ENCODE peak calls at places on chromosomes 2 and 18, in six cellular contexts. M, L, W, C, P and F are unnamed samples.

GRCh38 chr2:40304340-40304739 is 147.6 kb downstream of the SLC8A1 start:
- DNase-seq in M (no peak), L (no peak), W (no peak), C (no peak), P (no peak), F (no peak)

GRCh38 chr18:78238404-78239089 is 741.1 kb upstream of the SALL3 start:
- DNase-seq in M (no peak), L (no peak), W (no peak), C (no peak), P (no peak), F (no peak)

GRCh38 chr2:224584768-224585204 is 377 bp downstream of the CUL3 start:
- DNase-seq in M (peak), L (no peak), W (peak), C (no peak), P (peak), F (no peak)

GRCh38 chr2:224412064-224412921 is 10.4 kb upstream of the FAM124B start:
- DNase-seq in M (no peak), L (no peak), W (no peak), C (peak), P (no peak), F (no peak)

GRCh38 chr2:61275575-61276184 is 113.7 kb downstream of the C2orf74 start:
- DNase-seq in M (no peak), L (no peak), W (no peak), C (no peak), P (no peak), F (no peak)

GRCh38 chr2:80365762-80366161 is 61.2 kb upstream of the LRRTM1 start:
- DNase-seq in M (no peak), L (no peak), W (no peak), C (no peak), P (no peak), F (no peak)

GRCh38 chr2:120350801-120351324 is 4.9 kb downstream of the INHBB start:
- DNase-seq in M (no peak), L (no peak), W (no peak), C (no peak), P (no peak), F (no peak)

GRCh38 chr18:46062781-46063180 is 9.3 kb downstream of the PSTPIP2 start:
- DNase-seq in M (no peak), L (no peak), W (no peak), C (no peak), P (no peak), F (no peak)

GRCh38 chr2:129252781-129253460 is 726.5 kb upstream of the RAB6C start:
- DNase-seq in M (no peak), L (no peak), W (no peak), C (no peak), P (no peak), F (no peak)

GRCh38 chr2:129256642-129257041 is 722.8 kb upstream of the RAB6C start:
- DNase-seq in M (no peak), L (no peak), W (no peak), C (no peak), P (no peak), F (no peak)

GRCh38 chr2:129254718-129255117 is 724.7 kb upstream of the RAB6C start:
- DNase-seq in M (no peak), L (no peak), W (no peak), C (no peak), P (no peak), F (no peak)

GRCh38 chr2:129255610-129256313 is 723.7 kb upstream of the RAB6C start:
- DNase-seq in M (no peak), L (no peak), W (no peak), C (no peak), P (no peak), F (no peak)

DNA sequence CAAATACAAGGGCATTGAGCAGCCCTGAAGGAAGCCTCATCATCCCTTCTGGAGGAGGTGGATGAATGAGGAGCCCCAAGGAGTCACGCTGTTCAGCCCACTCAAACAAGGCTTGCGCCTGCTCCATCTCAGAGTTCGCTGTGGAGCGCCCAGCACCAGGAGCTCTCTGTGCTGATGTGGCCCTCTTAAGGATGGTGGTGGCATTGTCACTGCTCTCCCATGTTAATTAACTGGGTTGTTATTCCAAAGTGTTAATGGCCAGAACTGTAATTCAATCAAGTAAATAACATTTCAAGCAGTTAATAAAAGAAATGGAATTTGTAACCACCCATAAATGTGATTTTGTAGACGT is 726.0 kb upstream of the RAB6C start:
- DNase-seq in M (no peak), L (no peak), W (no peak), C (no peak), P (no peak), F (no peak)
- TF ChIP-seq CTCF in M (no peak), L (peak), W (peak), C (no peak), P (no peak), F (peak)

GRCh38 chr18:47247036-47247832 is 4.2 kb downstream of the SKOR2 start:
- DNase-seq in M (no peak), L (no peak), W (no peak), C (no peak), P (no peak), F (no peak)

GRCh38 chr18:47249602-47250001 is 1.9 kb downstream of the SKOR2 start:
- DNase-seq in M (no peak), L (no peak), W (no peak), C (no peak), P (no peak), F (no peak)

GRCh38 chr18:47246027-47246971 is 5.2 kb downstream of the SKOR2 start:
- DNase-seq in M (no peak), L (no peak), W (no peak), C (no peak), P (no peak), F (no peak)

GRCh38 chr18:47248610-47249343 is 2.7 kb downstream of the SKOR2 start:
- DNase-seq in M (no peak), L (no peak), W (no peak), C (no peak), P (no peak), F (no peak)

GRCh38 chr18:47247833-47248609 is 3.4 kb downstream of the SKOR2 start:
- DNase-seq in M (no peak), L (no peak), W (no peak), C (no peak), P (no peak), F (no peak)
- H3K4me3 ChIP-seq in M (no peak), L (no peak), W (no peak), C (no peak), P (peak), F (no peak)

GRCh38 chr2:141468746-141469145 is 662.1 kb downstream of the LRP1B start:
- DNase-seq in M (no peak), L (no peak), W (no peak), C (no peak), P (no peak), F (no peak)
- TF ChIP-seq POLR2A in M (no peak), L (no peak), W (no peak), C (no peak), P (no peak), F (no peak)

GRCh38 chr2:144513388-144514100 is 6.4 kb downstream of the ZEB2 start:
- DNase-seq in M (no peak), L (no peak), W (no peak), C (peak), P (no peak), F (no peak)

GRCh38 chr2:144510206-144510991 is 9.5 kb downstream of the ZEB2 start:
- DNase-seq in M (peak), L (peak), W (no peak), C (peak), P (no peak), F (no peak)

GRCh38 chr2:144511222-144511855 is 8.6 kb downstream of the ZEB2 start:
- DNase-seq in M (no peak), L (no peak), W (no peak), C (no peak), P (no peak), F (no peak)

GRCh38 chr2:144512421-144513272 is 7.3 kb downstream of the ZEB2 start:
- DNase-seq in M (no peak), L (no peak), W (no peak), C (no peak), P (no peak), F (no peak)

DNA sequence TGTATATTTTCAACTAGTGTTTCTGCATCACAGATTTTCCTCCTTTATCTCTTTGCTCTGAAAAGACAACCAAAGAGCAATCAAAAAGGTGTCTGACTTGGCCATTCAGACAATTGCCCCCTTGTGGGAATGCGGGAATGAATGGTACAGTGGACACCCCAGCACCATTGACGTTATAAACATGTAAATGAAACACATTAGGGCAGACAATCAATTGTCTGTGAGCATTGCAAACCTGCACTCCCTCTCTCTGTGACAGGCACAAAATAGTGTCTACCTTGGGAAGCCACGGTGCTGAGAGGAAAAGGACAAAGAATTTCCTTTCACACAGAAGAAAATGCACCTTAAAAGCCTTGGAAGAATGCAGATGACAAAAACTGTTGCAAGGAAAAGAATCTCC is 8.0 kb downstream of the ZEB2 start:
- DNase-seq in M (no peak), L (no peak), W (no peak), C (no peak), P (no peak), F (no peak)
- TF ChIP-seq CTCF in M (no peak), L (no peak), W (no peak), C (no peak), P (no peak), F (no peak)

DNA sequence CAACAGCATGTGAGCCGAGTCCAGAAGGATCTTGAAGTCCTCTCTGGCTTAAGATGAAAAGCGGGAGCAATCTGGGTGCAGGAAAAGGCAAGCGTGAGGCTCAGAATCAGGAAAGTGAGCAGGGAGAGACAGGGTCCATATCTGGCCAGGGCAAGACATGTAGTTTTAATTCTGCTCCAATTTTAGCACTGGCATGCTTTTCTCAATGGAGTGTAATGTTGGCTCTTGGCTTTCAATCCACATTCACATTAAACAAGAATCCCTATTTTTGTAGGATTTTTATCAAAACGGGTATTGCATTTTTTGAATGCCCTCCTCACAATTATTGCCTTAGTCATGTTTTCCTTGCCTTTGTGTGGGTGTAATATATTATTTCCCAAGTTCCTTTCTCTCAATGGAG is 6.0 kb downstream of the SPATA3 start:
- DNase-seq in M (no peak), L (no peak), W (no peak), C (no peak), P (no peak), F (no peak)
- H3K4me3 ChIP-seq in M (no peak), L (no peak), W (no peak), C (no peak), P (no peak), F (no peak)